ENCODE peak calls at places on chromosomes 13 and 19, in five cellular contexts. F is Caco-2; G is NCI-H2029; J is C1 segment of cervical spinal cord; D is effector CD4-positive, alpha-beta T cell. N is an unnamed sample.

GRCh38 chr13:86757236-86757978 is 913.8 kb upstream of the SLITRK5 start:
- DNase-seq in F (no peak), G (no peak), J (no peak), D (no peak), N (no peak)

GRCh38 chr13:110971486-110971885 is 56.6 kb upstream of the ANKRD10 start:
- DNase-seq in F (no peak), G (peak), J (no peak), D (no peak), N (no peak)

GRCh38 chr19:47239610-47240296 is 8.8 kb upstream of the BBC3 start:
- DNase-seq in J (no peak), F (no peak), D (peak), G (no peak), N (no peak)

GRCh38 chr19:18932216-18932841 is 8.7 kb downstream of the HOMER3 start:
- DNase-seq in F (peak), J (peak), G (peak), D (peak), N (no peak)

GRCh38 chr19:18257503-18258470 is 16.5 kb downstream of the IQCN start:
- DNase-seq in J (no peak), D (no peak), G (no peak), F (no peak), N (no peak)

GRCh38 chr19:35783469-35784400 is 8.4 kb downstream of the ARHGAP33 start:
- DNase-seq in D (no peak), J (no peak), G (no peak), F (no peak), N (no peak)

GRCh38 chr19:6720369-6721112 is at the start of gene C3:
- DNase-seq in G (no peak), D (no peak), F (peak), J (peak), N (no peak)

GRCh38 chr19:46385636-46386035 is 27.7 kb downstream of the CCDC8 start:
- DNase-seq in F (peak), G (no peak), J (no peak), D (no peak), N (no peak)

GRCh38 chr13:113904411-113904810 is 40.5 kb upstream of the GAS6 start:
- DNase-seq in J (no peak), G (no peak), F (no peak), D (no peak), N (no peak)

GRCh38 chr19:1773173-1773572 is 19.9 kb downstream of the ONECUT3 start:
- DNase-seq in D (no peak), F (no peak), J (no peak), G (no peak), N (no peak)

GRCh38 chr13:30376426-30377311 is 45.6 kb upstream of the UBE2L5 start:
- DNase-seq in G (peak), D (peak), J (no peak), F (no peak), N (no peak)

GRCh38 chr13:110506859-110507566 is 54.5 kb downstream of the RAB20 start:
- DNase-seq in D (no peak), F (peak), G (peak), J (no peak), N (peak)

GRCh38 chr19:13953021-13953531 is 767 bp downstream of the DCAF15 start:
- DNase-seq in G (no peak), J (no peak), D (no peak), F (no peak), N (no peak)

GRCh38 chr13:30735025-30735967 is at the start of gene ALOX5AP:
- DNase-seq in D (peak), F (no peak), G (no peak), J (no peak), N (no peak)

GRCh38 chr19:36182612-36183454 is 30.6 kb upstream of the COX7A1 start:
- DNase-seq in D (no peak), J (no peak), G (no peak), F (peak), N (no peak)

GRCh38 chr19:52170304-52170703 is 1.1 kb downstream of the ZNF836 start:
- DNase-seq in J (no peak), D (no peak), G (no peak), F (no peak), N (no peak)

GRCh38 chr13:52141299-52141698 is 12.4 kb upstream of the NEK5 start:
- DNase-seq in D (no peak), F (no peak), G (no peak), J (no peak), N (no peak)

GRCh38 chr13:98843482-98843877 is 91.0 kb upstream of the SLC15A1 start:
- DNase-seq in D (no peak), F (no peak), J (no peak), G (no peak), N (no peak)

GRCh38 chr13:30581582-30581981 is 36.1 kb upstream of the USPL1 start:
- DNase-seq in D (no peak), G (no peak), J (no peak), F (no peak), N (no peak)

GRCh38 chr19:13012690-13013608 is 17.7 kb downstream of the NFIX start:
- DNase-seq in G (no peak), F (no peak), J (peak), D (no peak), N (no peak)

GRCh38 chr19:32744555-32745325 is 25.2 kb downstream of the TDRD12 start:
- DNase-seq in J (no peak), G (no peak), F (no peak), D (no peak), N (no peak)

GRCh38 chr13:25046985-25047660 is 48.8 kb upstream of the PABPC3 start:
- DNase-seq in D (no peak), F (no peak), J (peak), G (no peak), N (no peak)

GRCh38 chr19:42174188-42174587 is 41.9 kb upstream of the POU2F2 start:
- DNase-seq in F (no peak), D (no peak), J (no peak), G (no peak), N (no peak)

GRCh38 chr13:99383511-99383921 is 76.3 kb upstream of the GPR183 start:
- DNase-seq in G (no peak), J (no peak), D (no peak), F (no peak), N (no peak)

GRCh38 chr13:85582890-85583289 is 216.3 kb downstream of the SLITRK6 start:
- DNase-seq in D (no peak), J (no peak), F (no peak), G (no peak), N (no peak)

GRCh38 chr13:77872995-77873394 is 45.6 kb downstream of the EDNRB start:
- DNase-seq in G (no peak), F (no peak), J (no peak), D (no peak), N (no peak)

GRCh38 chr13:24032252-24032651 is 128.3 kb upstream of the SPATA13 start:
- DNase-seq in G (no peak), F (no peak), D (no peak), J (no peak), N (no peak)

GRCh38 chr19:4064551-4065260 is 2.0 kb downstream of the ZBTB7A start:
- DNase-seq in J (peak), G (no peak), F (no peak), D (peak), N (no peak)

GRCh38 chr19:44512326-44513298 is 12.3 kb upstream of the ZNF180 start:
- DNase-seq in D (no peak), F (peak), G (peak), J (no peak), N (peak)

GRCh38 chr19:19270749-19271571 is 2.1 kb downstream of the TM6SF2 start:
- DNase-seq in G (no peak), F (no peak), J (no peak), D (no peak), N (no peak)

GRCh38 chr19:31639306-31639705 is 290.1 kb upstream of the TSHZ3 start:
- DNase-seq in F (no peak), D (no peak), G (no peak), J (no peak), N (no peak)

GRCh38 chr13:45630791-45631190 is 15.3 kb upstream of the ERICH6B start:
- DNase-seq in G (no peak), F (no peak), J (no peak), D (no peak), N (no peak)

GRCh38 chr13:101576977-101577376 is 124.5 kb downstream of the ITGBL1 start:
- DNase-seq in F (no peak), D (no peak), J (no peak), G (no peak), N (no peak)

GRCh38 chr13:73720216-73720840 is 413.9 kb downstream of the KLF12 start:
- DNase-seq in D (no peak), J (no peak), F (no peak), G (no peak), N (no peak)

GRCh38 chr13:28100149-28101121 is at the start of gene FLT3:
- DNase-seq in G (no peak), J (no peak), F (peak), D (peak), N (no peak)

GRCh38 chr19:29503785-29504184 is 22.0 kb upstream of the VSTM2B start:
- DNase-seq in F (no peak), D (no peak), G (no peak), J (no peak), N (no peak)

GRCh38 chr19:10478476-10478875 is 24.7 kb downstream of the KEAP1 start:
- DNase-seq in D (no peak), J (no peak), G (no peak), F (no peak), N (no peak)

GRCh38 chr19:4057913-4058695 is 8.6 kb downstream of the ZBTB7A start:
- DNase-seq in D (no peak), J (peak), F (peak), G (no peak), N (no peak)

GRCh38 chr19:53879145-53880037 is 2.6 kb upstream of the PRKCG start:
- DNase-seq in J (peak), F (peak), D (peak), G (peak), N (no peak)

N was measured in LNCaP clone FGC.